ENCODE peak calls at places on chromosomes 6 and 20, in seven cellular contexts. V, U, R, E, W, X and K are unnamed samples.

GRCh38 chr6:32187009-32187709 is 2.8 kb downstream of the PBX2 start:
- DNase-seq in E (no peak), W (no peak), R (no peak), U (no peak), X (no peak), V (no peak), K (no peak)

GRCh38 chr20:12729326-12729725 is 279.4 kb upstream of the SPTLC3 start:
- DNase-seq in R (no peak), W (no peak), E (no peak), U (no peak), X (no peak), V (no peak), K (no peak)

GRCh38 chr6:106444777-106445507 is 84.4 kb downstream of the CRYBG1 start:
- DNase-seq in X (no peak), U (peak; percentile 67), E (no peak), R (no peak), W (no peak), V (peak; percentile 58), K (no peak)

GRCh38 chr6:5399391-5399790 is 138.1 kb downstream of the FARS2 start:
- DNase-seq in E (no peak), U (no peak), X (no peak), R (no peak), V (no peak), W (no peak), K (no peak)

GRCh38 chr6:157789861-157790260 is 33.2 kb upstream of the SNX9 start:
- DNase-seq in W (no peak), E (no peak), R (no peak), U (no peak), X (no peak), V (peak; percentile 22), K (no peak)

GRCh38 chr6:92341224-92341623 is 1078.1 kb downstream of the EPHA7 start:
- DNase-seq in E (no peak), R (no peak), X (no peak), U (no peak), V (no peak), W (no peak), K (no peak)

GRCh38 chr6:50128420-50129005 is 78.8 kb upstream of the DEFB112 start:
- DNase-seq in E (no peak), U (peak; percentile 21), X (no peak), R (no peak), V (peak; percentile 5), W (no peak), K (no peak)

GRCh38 chr6:69791065-69791471 is 5.7 kb downstream of the LMBRD1 start:
- DNase-seq in R (no peak), U (no peak), E (no peak), X (no peak), V (no peak), W (no peak), K (no peak)

GRCh38 chr6:53027131-53027718 is 32.1 kb upstream of the GSTA4 start:
- DNase-seq in E (no peak), X (no peak), U (no peak), W (no peak), R (no peak), V (no peak), K (no peak)

GRCh38 chr6:100177956-100178355 is 183.9 kb upstream of the MCHR2 start:
- DNase-seq in W (no peak), R (no peak), E (no peak), V (no peak), U (no peak), X (no peak), K (no peak)

GRCh38 chr6:148761532-148761951 is 14.7 kb downstream of the UST start:
- DNase-seq in W (peak; percentile 30), V (no peak), R (no peak), X (peak; percentile 34), E (no peak), U (no peak), K (peak; percentile 64)

GRCh38 chr6:19368511-19368910 is 468.7 kb upstream of the ID4 start:
- DNase-seq in R (no peak), E (no peak), U (no peak), W (no peak), V (no peak), X (no peak), K (no peak)

GRCh38 chr20:3051385-3052019 is 5.7 kb downstream of the MRPS26 start:
- DNase-seq in V (no peak), W (no peak), X (no peak), E (no peak), U (no peak), R (no peak), K (no peak)

GRCh38 chr20:11267131-11267761 is 593.4 kb upstream of the JAG1 start:
- DNase-seq in R (no peak), U (peak; percentile 33), X (peak; percentile 40), W (no peak), V (peak; percentile 79), E (no peak), K (no peak)

GRCh38 chr6:136037885-136038460 is 186.5 kb downstream of the PDE7B start:
- DNase-seq in W (no peak), R (no peak), X (peak; percentile 43), V (no peak), E (no peak), U (peak; percentile 65), K (peak; percentile 24)

GRCh38 chr6:119182875-119183274 is 104.4 kb upstream of the FAM184A start:
- DNase-seq in V (no peak), X (no peak), R (no peak), U (no peak), E (no peak), W (no peak), K (no peak)

GRCh38 chr6:111985202-111985731 is 68.6 kb upstream of the CCN6 start:
- DNase-seq in R (no peak), V (no peak), E (no peak), W (no peak), X (no peak), U (no peak), K (no peak)

GRCh38 chr6:107560657-107561056 is 70.7 kb downstream of the SOBP start:
- DNase-seq in W (no peak), X (peak; percentile 54), E (peak; percentile 68), R (no peak), U (no peak), V (no peak), K (no peak)

DNA sequence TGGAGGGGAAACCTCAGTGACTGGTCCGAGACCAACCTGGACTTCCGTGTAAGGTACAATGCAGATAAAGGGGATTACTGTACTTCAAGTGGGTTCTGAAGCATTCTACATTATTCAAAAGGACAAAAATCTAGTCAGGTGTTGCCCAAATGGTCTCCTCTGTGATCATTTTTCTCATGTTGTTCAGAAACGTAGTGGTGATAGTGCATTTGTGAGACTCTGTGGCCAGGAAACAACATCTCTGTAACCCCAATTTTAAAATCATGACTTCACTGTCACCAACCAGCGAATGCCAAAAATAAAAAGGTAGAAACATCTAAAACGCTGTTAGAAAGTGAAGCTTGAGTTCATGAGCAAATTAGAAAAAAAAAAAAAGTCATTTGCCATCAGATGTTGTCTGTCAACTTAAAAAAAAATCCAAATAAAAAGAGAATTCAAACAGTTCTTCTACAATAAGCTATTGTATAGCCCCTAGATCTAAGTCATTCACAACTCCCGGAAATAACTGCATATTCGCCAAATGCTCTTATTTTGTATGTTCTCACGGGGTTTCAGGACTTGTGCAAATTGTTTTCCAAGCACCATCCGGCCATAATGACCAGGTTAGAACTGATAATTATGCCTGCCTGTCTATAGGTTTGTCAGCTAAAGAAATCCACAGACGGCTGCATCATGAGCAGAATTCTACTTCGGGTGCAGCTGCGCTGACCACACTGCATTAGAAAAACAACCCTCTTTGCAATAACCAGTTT is 87.9 kb downstream of the HIVEP2 start:
- DNase-seq in U (no peak), X (no peak), E (no peak), W (peak; percentile 32), V (no peak), R (no peak), K (no peak)
- H3K4me1 ChIP-seq in U (peaks cover 11% of the 10 kb centered on the region), X (peaks cover 8% of the 10 kb centered on the region), E (peaks cover 3% of the 10 kb centered on the region), W (peaks cover 45% of the 10 kb centered on the region), V (no peaks in the 10 kb centered on the region), R (peaks cover 27% of the 10 kb centered on the region), K (peaks cover 8% of the 10 kb centered on the region)

GRCh38 chr20:1819311-1820136 is 75.7 kb upstream of the SIRPA start:
- DNase-seq in E (no peak), W (peak; percentile 4), U (no peak), V (no peak), X (no peak), R (no peak), K (no peak)

GRCh38 chr20:1818895-1819294 is 76.3 kb upstream of the SIRPA start:
- DNase-seq in W (no peak), X (no peak), E (no peak), R (no peak), U (no peak), V (no peak), K (no peak)

GRCh38 chr20:1816384-1817381 is 78.5 kb upstream of the SIRPA start:
- DNase-seq in V (no peak), E (no peak), X (no peak), W (no peak), U (no peak), R (no peak), K (no peak)

GRCh38 chr20:1818247-1818840 is 76.9 kb upstream of the SIRPA start:
- DNase-seq in X (no peak), E (no peak), W (no peak), R (no peak), V (no peak), U (no peak), K (no peak)

GRCh38 chr20:1817577-1818211 is 77.5 kb upstream of the SIRPA start:
- DNase-seq in E (no peak), R (no peak), U (no peak), W (peak; percentile 3), V (no peak), X (no peak), K (no peak)
- H3K36me3 ChIP-seq in E (no peaks in the 10 kb centered on the region), R (no peaks in the 10 kb centered on the region), U (no peaks in the 10 kb centered on the region), W (no peaks in the 10 kb centered on the region), V (no peaks in the 10 kb centered on the region), X (no peaks in the 10 kb centered on the region), K (no peaks in the 10 kb centered on the region)

GRCh38 chr20:49045440-49046086 is 549 bp upstream of the CSE1L start:
- DNase-seq in V (peak; percentile 29), U (peak; percentile 25), E (peak; percentile 73), X (peak; percentile 14), W (peak; percentile 33), R (no peak), K (no peak)
- TF ChIP-seq EP300 in V (no peak), U (no peak), E (no peak), X (no peak), W (no peak), R (no peak), K (no peak)

GRCh38 chr6:16751251-16751946 is 9.9 kb downstream of the ATXN1 start:
- DNase-seq in U (no peak), E (no peak), V (no peak), R (no peak), X (no peak), W (no peak), K (no peak)
- H3K4me1 ChIP-seq in U (no peaks in the 10 kb centered on the region), E (peaks cover 58% of the 10 kb centered on the region), V (peaks cover 98% of the 10 kb centered on the region), R (peaks cover 18% of the 10 kb centered on the region), X (peaks cover 1% of the 10 kb centered on the region), W (peaks cover 78% of the 10 kb centered on the region), K (peaks cover 23% of the 10 kb centered on the region)

GRCh38 chr6:89335164-89335563 is 17.4 kb downstream of the UBE2J1 start:
- DNase-seq in W (no peak), R (no peak), X (no peak), E (no peak), V (no peak), U (no peak), K (no peak)

DNA sequence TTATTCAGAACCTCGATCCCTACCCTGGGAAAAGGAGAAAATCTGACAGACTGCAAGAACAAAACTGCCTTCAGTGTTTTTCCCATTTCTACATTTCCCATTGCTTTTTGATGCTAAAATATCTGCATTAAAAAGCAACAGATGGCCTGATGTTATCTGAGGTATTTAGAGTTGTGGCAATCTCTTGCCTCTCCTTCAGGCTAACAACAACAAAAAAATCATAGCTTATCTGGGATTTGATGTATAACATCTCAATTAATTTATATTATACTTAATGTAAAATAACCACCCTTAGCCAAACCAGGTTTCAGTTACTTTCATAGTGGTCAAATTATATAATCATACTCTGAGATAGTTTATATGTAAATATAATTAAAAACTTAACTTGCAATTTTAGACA is 15.8 kb upstream of the GABRR2 start:
- DNase-seq in U (peak; percentile 37), W (no peak), E (no peak), R (no peak), V (no peak), X (no peak), K (no peak)
- H3K36me3 ChIP-seq in U (peaks cover 82% of the 10 kb centered on the region), W (no peaks in the 10 kb centered on the region), E (peaks cover 6% of the 10 kb centered on the region), R (peaks cover 5% of the 10 kb centered on the region), V (peaks cover 5% of the 10 kb centered on the region), X (no peaks in the 10 kb centered on the region), K (peaks cover 21% of the 10 kb centered on the region)